ENCODE peak calls at places on chromosome 13, in nine cellular contexts. X is heart right ventricle; P is CD8-positive, alpha-beta T cell; Y is tibial nerve; T is thoracic aorta; D is esophagus muscularis mucosa; B is PC-9; N is left ventricle myocardium inferior; O is uterus. K is an unnamed sample.
A peak's percentile ranks its signal among the peaks of the same experiment; 100 is the strongest.

GRCh38 chr13:43911283-43911682 is 31.6 kb downstream of the LACC1 start:
- DNase-seq in X (no peak), P (no peak), Y (no peak), T (no peak), D (no peak), B (no peak), N (no peak), O (no peak), K (no peak)

GRCh38 chr13:28467034-28467433 is 27.9 kb downstream of the FLT1 start:
- DNase-seq in X (no peak), P (no peak), Y (no peak), T (no peak), D (no peak), B (no peak), N (no peak), O (no peak), K (no peak)

GRCh38 chr13:27309967-27310598 is 39.5 kb downstream of the RASL11A start:
- DNase-seq in X (no peak), P (no peak), Y (no peak), T (no peak), D (no peak), B (no peak), N (no peak), O (no peak), K (no peak)

GRCh38 chr13:82878536-82878935 is 1003.7 kb downstream of the SLITRK1 start:
- DNase-seq in X (no peak), P (no peak), Y (no peak), T (no peak), D (no peak), B (no peak), N (no peak), O (no peak), K (no peak)

GRCh38 chr13:111629933-111630332 is 309.5 kb downstream of the TEX29 start:
- DNase-seq in X (no peak), P (no peak), Y (no peak), T (no peak), D (no peak), B (no peak), N (no peak), O (no peak), K (no peak)

GRCh38 chr13:97226788-97227627 is 4.9 kb downstream of the MBNL2 start:
- DNase-seq in X (no peak), P (peak; percentile 43), Y (no peak), T (no peak), D (no peak), B (no peak), N (no peak), O (no peak), K (no peak)

GRCh38 chr13:106814389-106814903 is 246.5 kb upstream of the ARGLU1 start:
- DNase-seq in X (no peak), P (no peak), Y (no peak), T (no peak), D (no peak), B (no peak), N (no peak), O (no peak), K (no peak)

GRCh38 chr13:31045621-31046081 is 113.2 kb downstream of the TEX26 start:
- DNase-seq in X (no peak), P (peak; percentile 73), Y (no peak), T (peak; percentile 9), D (no peak), B (peak; percentile 71), N (no peak), O (peak; percentile 56), K (peak; percentile 90)

GRCh38 chr13:95530178-95530577 is 22.3 kb upstream of the CLDN10 start:
- DNase-seq in X (no peak), P (no peak), Y (no peak), T (no peak), D (no peak), B (peak; percentile 44), N (no peak), O (no peak), K (peak; percentile 72)

GRCh38 chr13:97215325-97215724 is 6.8 kb upstream of the MBNL2 start:
- DNase-seq in X (no peak), P (no peak), Y (no peak), T (no peak), D (no peak), B (no peak), N (no peak), O (no peak), K (no peak)

GRCh38 chr13:51894239-51894638 is 32.5 kb downstream of the CCDC70 start:
- DNase-seq in X (no peak), P (no peak), Y (no peak), T (no peak), D (no peak), B (no peak), N (no peak), O (no peak), K (no peak)

GRCh38 chr13:29362849-29363604 is 232.5 kb downstream of the SLC7A1 start:
- DNase-seq in X (no peak), P (no peak), Y (no peak), T (no peak), D (peak; percentile 75), B (peak; percentile 6), N (no peak), O (peak; percentile 22), K (no peak)

GRCh38 chr13:75368167-75368566 is 113.8 kb downstream of the TBC1D4 start:
- DNase-seq in X (no peak), P (no peak), Y (no peak), T (peak; percentile 14), D (no peak), B (no peak), N (no peak), O (no peak), K (no peak)

GRCh38 chr13:103140001-103140671 is 73.9 kb upstream of the SLC10A2 start:
- DNase-seq in X (no peak), P (no peak), Y (no peak), T (no peak), D (no peak), B (peak; percentile 5), N (no peak), O (no peak), K (no peak)

GRCh38 chr13:92175330-92175729 is 776.9 kb downstream of the GPC5 start:
- DNase-seq in X (no peak), P (no peak), Y (no peak), T (no peak), D (no peak), B (no peak), N (no peak), O (no peak), K (no peak)

GRCh38 chr13:74132768-74133656 is 1.2 kb downstream of the KLF12 start:
- DNase-seq in X (peak; percentile 32), P (peak; percentile 29), Y (no peak), T (no peak), D (no peak), B (no peak), N (peak; percentile 28), O (peak; percentile 24), K (no peak)

GRCh38 chr13:54194233-54195024 is 1165.8 kb downstream of the OLFM4 start:
- DNase-seq in X (no peak), P (no peak), Y (no peak), T (no peak), D (no peak), B (no peak), N (no peak), O (no peak), K (no peak)

GRCh38 chr13:78600317-78600899 is 2.9 kb downstream of the POU4F1 start:
- DNase-seq in X (no peak), P (no peak), Y (no peak), T (no peak), D (no peak), B (no peak), N (no peak), O (no peak), K (no peak)

GRCh38 chr13:113969311-113969972 is 4.4 kb downstream of the C13orf46 start:
- DNase-seq in X (no peak), P (no peak), Y (peak; percentile 9), T (peak; percentile 1), D (no peak), B (no peak), N (peak; percentile 7), O (no peak), K (no peak)

DNA sequence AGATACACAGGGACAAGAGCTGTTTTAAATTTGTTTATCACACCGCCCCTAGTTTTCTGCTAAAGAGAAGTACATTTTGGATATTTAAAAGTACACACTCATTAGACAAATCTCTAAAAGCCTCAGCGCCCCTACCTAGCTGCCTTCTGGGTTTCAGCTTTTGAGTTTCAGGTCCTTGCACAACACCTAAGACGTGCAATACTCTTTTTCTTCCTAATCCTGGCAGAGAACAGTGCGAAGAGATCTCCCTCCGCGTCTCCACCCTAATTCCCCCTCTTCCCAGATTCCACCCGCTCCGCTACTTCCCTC is 419 bp upstream of the KLF5 start:
- DNase-seq in X (no peak), P (no peak), Y (no peak), T (no peak), D (no peak), B (no peak), N (no peak), O (no peak), K (no peak)
- H3K4me1 ChIP-seq in X (peaks cover 10% of the 10 kb centered on the region), P (peaks cover 14% of the 10 kb centered on the region), Y (no peaks in the 10 kb centered on the region), T (peaks cover 14% of the 10 kb centered on the region), D (peaks cover 19% of the 10 kb centered on the region), B (peaks cover 57% of the 10 kb centered on the region), N (peaks cover 26% of the 10 kb centered on the region), O (no peaks in the 10 kb centered on the region), K (peaks cover 1% of the 10 kb centered on the region)

DNA sequence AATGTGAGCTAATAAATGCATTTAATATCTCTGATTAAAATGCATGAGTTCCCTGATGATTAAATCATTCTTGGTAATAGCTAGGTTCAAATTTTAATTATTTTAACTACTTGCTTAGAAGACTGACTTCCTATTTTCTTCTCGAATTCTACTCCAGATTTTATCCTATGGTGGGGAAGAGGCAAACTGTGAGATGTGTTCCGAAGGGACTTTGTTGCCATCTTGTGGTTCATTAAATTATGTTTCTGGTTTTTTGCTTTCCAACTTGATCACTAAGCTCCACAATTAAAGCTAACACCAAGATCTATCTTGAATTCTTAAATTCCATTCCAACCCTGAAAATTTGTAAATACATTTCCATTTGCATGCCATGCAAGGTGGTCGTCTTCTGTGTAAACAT is 538.4 kb upstream of the PCDH20 start:
- DNase-seq in X (no peak), P (no peak), Y (no peak), T (no peak), D (no peak), B (no peak), N (no peak), O (no peak), K (no peak)
- TF ChIP-seq CTCF in X (peak; percentile 39), P (no peak), Y (no peak), T (peak; percentile 11), D (no peak), B (peak; percentile 55), N (peak; percentile 47), O (peak; percentile 23), K (no peak)

GRCh38 chr13:110319397-110319773 is 12.3 kb downstream of the COL4A2 start:
- DNase-seq in X (no peak), P (no peak), Y (no peak), T (no peak), D (no peak), B (no peak), N (no peak), O (no peak), K (no peak)
- H3K27ac ChIP-seq in X (peak overlapping the region; percentile 91), P (no peak overlapping the region), Y (peak overlapping the region; percentile 78), T (peak overlapping the region; percentile 64), D (peak overlapping the region; percentile 93), B (peak overlapping the region; percentile 95), N (peak overlapping the region; percentile 83), O (peak overlapping the region; percentile 89), K (peak overlapping the region; percentile 84)

DNA sequence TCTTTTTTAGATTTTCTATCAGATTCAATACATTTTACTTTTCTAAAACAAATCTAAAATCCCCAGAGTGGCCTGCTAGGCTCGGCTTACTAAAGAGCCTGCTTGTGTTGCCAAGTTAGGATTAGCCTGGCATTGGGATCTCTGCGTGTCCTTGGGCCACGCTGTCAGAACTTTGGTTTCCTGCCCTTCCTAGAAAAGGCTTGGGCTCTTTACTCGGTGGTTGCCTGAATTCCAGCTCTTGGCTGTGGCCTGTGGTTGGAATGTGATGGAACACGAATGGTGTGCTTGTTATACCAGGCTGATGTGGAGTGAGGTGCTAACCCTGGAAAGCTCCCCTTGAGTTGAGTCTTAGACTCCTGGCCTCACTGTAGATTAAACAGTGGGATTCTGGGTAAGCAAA is 8.5 kb downstream of the SPATA13 start:
- DNase-seq in X (no peak), P (no peak), Y (no peak), T (no peak), D (no peak), B (no peak), N (no peak), O (no peak), K (no peak)
- H3K4me1 ChIP-seq in X (peaks cover 35% of the 10 kb centered on the region), P (no peaks in the 10 kb centered on the region), Y (no peaks in the 10 kb centered on the region), T (no peaks in the 10 kb centered on the region), D (peaks cover 8% of the 10 kb centered on the region), B (no peaks in the 10 kb centered on the region), N (peaks cover 27% of the 10 kb centered on the region), O (no peaks in the 10 kb centered on the region), K (peaks cover 2% of the 10 kb centered on the region)

K was measured in lung.